ENCODE peak calls at places on chromosomes 2 and 18, in six cellular contexts. S is CD8-positive, alpha-beta memory T cell; D is Peyer's patch; X is tibial nerve; Y is mucosa of descending colon; N is left ventricle myocardium inferior. A is an unnamed sample. For H3K4me1, the result is how much of the 10 kb centered on the place peaks cover.

GRCh38 chr2:233163486-233164103 is 87.9 kb upstream of the ATG16L1 start:
- DNase-seq in S (no peak), D (no peak), X (no peak), Y (no peak), N (no peak), A (no peak)

GRCh38 chr18:27276886-27277285 is 91.8 kb upstream of the CHST9 start:
- DNase-seq in S (no peak), D (no peak), X (no peak), Y (no peak), N (no peak), A (no peak)

GRCh38 chr2:46874236-46874929 is 41.2 kb downstream of the MCFD2 start:
- DNase-seq in S (no peak), D (peak), X (no peak), Y (no peak), N (no peak), A (no peak)

GRCh38 chr2:238744951-238745350 is 102.9 kb upstream of the TWIST2 start:
- DNase-seq in S (no peak), D (no peak), X (no peak), Y (no peak), N (no peak), A (no peak)

GRCh38 chr18:26656944-26657536 is 108.7 kb upstream of the KCTD1 start:
- DNase-seq in S (no peak), D (peak), X (peak), Y (peak), N (peak), A (no peak)

GRCh38 chr18:41681138-41681881 is 273.7 kb upstream of the PIK3C3 start:
- DNase-seq in S (no peak), D (no peak), X (no peak), Y (no peak), N (no peak), A (no peak)

GRCh38 chr2:23524261-23524706 is 139.3 kb downstream of the KLHL29 start:
- DNase-seq in S (no peak), D (no peak), X (no peak), Y (no peak), N (no peak), A (no peak)

GRCh38 chr2:206558492-206558891 is 83.8 kb upstream of the FAM237A start:
- DNase-seq in S (no peak), D (no peak), X (no peak), Y (no peak), N (no peak), A (peak)

GRCh38 chr18:74334242-74334893 is 18.7 kb downstream of the C18orf63 start:
- DNase-seq in S (no peak), D (no peak), X (no peak), Y (no peak), N (no peak), A (no peak)

GRCh38 chr2:107111623-107112022 is 225.7 kb upstream of the ST6GAL2 start:
- DNase-seq in S (no peak), D (no peak), X (no peak), Y (no peak), N (no peak), A (no peak)

GRCh38 chr2:109417701-109418335 is 195.9 kb downstream of the SEPTIN10 start:
- DNase-seq in S (no peak), D (no peak), X (no peak), Y (peak), N (no peak), A (no peak)

GRCh38 chr2:102660574-102660973 is 41.2 kb downstream of the SLC9A2 start:
- DNase-seq in S (no peak), D (no peak), X (no peak), Y (no peak), N (no peak), A (no peak)
- H3K4me1 ChIP-seq in S (under half), D (under half), X (under half), Y (under half), N (under half), A (under half)

DNA sequence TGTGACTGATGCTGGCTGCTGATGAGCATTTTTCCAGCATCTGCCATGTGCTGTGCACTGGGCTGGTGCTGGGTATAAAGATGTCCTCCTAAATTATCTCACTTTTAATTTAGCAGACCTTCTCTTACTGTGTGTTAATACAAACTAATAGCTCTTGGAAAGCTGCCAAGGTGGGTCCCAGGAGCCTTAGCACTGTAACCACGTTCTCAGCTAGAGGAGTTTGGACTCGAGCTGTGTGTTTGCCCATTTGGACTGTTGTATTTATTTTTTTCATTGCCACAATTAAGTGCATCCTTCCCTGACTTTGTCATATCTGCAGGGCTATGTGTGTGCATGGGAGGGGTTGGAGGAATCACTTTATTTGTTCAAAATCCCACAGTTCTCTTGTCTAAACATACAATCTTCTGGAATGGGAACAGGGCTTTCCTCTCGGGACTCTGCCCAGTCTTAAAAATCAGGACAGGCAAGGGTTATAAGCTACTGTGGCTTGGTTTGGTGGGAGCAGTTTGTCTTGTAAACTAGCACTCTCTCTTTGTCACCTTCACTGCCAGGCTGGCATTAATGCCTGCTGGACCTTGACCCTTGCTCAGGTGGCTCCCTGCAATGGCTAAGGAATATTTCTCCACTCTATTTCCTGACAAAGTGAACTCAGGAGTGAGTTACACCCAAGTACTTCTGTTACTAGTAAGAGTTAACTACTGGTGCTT is 129.7 kb upstream of the MGAT5 start:
- DNase-seq in S (no peak), D (peak), X (no peak), Y (no peak), N (no peak), A (no peak)
- H3K4me1 ChIP-seq in S (half or more), D (under half), X (under half), Y (half or more), N (half or more), A (under half)

DNA sequence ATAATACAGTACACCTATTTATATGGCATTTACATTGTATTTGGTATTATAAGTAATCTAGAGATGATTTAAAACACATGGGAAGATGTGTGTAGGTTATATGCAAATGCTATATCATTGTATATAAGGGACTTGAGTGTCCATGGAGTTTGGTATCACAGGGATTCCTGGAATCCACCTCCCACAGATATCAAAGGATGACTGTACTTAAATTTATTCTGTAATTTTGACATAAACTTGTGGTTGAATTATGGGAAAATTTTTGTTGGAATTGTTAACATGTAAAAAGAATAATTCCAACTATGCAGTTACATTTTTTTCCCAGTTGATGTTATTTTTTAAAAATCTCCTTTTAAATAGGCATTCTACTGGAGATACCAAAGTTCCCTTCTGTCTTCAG is 24.0 kb downstream of the GLS start:
- DNase-seq in S (no peak), D (no peak), X (no peak), Y (no peak), N (no peak), A (no peak)
- H3K4me1 ChIP-seq in S (under half), D (under half), X (under half), Y (under half), N (under half), A (under half)

DNA sequence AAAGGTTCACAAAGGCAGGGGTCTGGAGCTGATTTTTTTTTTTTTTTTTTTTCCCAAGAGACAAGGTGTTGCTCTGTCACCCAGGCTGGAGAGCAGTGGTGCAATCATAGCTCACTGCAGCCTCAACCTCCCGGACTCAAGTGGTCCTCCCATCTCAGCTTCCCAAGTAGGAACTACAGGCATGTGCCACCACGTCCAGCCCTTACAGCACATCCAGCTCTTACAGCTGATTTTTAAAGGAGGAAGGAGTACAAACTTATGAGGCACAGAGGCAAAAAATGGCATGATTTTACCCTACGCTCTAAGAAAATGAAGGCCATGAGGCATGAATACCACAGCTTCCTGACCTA is 10.8 kb upstream of the KCMF1 start:
- DNase-seq in S (no peak), D (no peak), X (no peak), Y (no peak), N (no peak), A (no peak)
- H3K4me1 ChIP-seq in S (under half), D (under half), X (under half), Y (under half), N (under half), A (under half)

GRCh38 chr2:99862566-99862965 is 279.8 kb downstream of the AFF3 start:
- DNase-seq in S (no peak), D (no peak), X (no peak), Y (no peak), N (no peak), A (no peak)
- H3K4me1 ChIP-seq in S (under half), D (under half), X (under half), Y (under half), N (under half), A (under half)

A was measured in naive thymus-derived CD4-positive, alpha-beta T cell.